ENCODE peak calls at places on chromosomes 7 and 10, in six cellular contexts. E is transverse colon, Y is esophagus squamous epithelium, K is ovary, D is IMR-90, T is breast epithelium. Z is an unnamed sample.

GRCh38 chr10:14879801-14880193 is 1.1 kb downstream of the SUV39H2 start:
- DNase-seq in E (no peak), Y (no peak), K (no peak), D (no peak), T (no peak), Z (no peak)

GRCh38 chr7:32062150-32062549 is 8.1 kb downstream of the PDE1C start:
- DNase-seq in E (peak), Y (no peak), K (peak), D (peak), T (no peak), Z (peak)

GRCh38 chr7:107902381-107902780 is 11.4 kb downstream of the DLD start:
- DNase-seq in E (no peak), Y (no peak), K (no peak), D (no peak), T (no peak), Z (no peak)

GRCh38 chr7:93719546-93719945 is 145.0 kb upstream of the CALCR start:
- DNase-seq in E (no peak), Y (no peak), K (no peak), D (peak), T (no peak), Z (no peak)

GRCh38 chr7:155586843-155587440 is 40.6 kb upstream of the CNPY1 start:
- DNase-seq in E (no peak), Y (no peak), K (no peak), D (no peak), T (no peak), Z (no peak)

GRCh38 chr7:135185471-135186260 is 15.2 kb upstream of the CYREN start:
- DNase-seq in E (no peak), Y (no peak), K (no peak), D (no peak), T (no peak), Z (no peak)

GRCh38 chr7:5394264-5395105 is 29.1 kb downstream of the TNRC18 start:
- DNase-seq in E (no peak), Y (no peak), K (no peak), D (no peak), T (no peak), Z (no peak)

GRCh38 chr7:2066251-2066919 is 166.4 kb downstream of the MAD1L1 start:
- DNase-seq in E (no peak), Y (no peak), K (no peak), D (no peak), T (no peak), Z (no peak)

GRCh38 chr7:31882187-31882586 is 188.0 kb downstream of the PDE1C start:
- DNase-seq in E (no peak), Y (no peak), K (no peak), D (no peak), T (no peak), Z (no peak)

GRCh38 chr7:105210721-105211205 is 178.0 kb downstream of the SRPK2 start:
- DNase-seq in E (no peak), Y (no peak), K (peak), D (no peak), T (no peak), Z (peak)

GRCh38 chr10:51700228-51700835 is 937 bp upstream of the CSTF2T start:
- DNase-seq in E (peak), Y (no peak), K (peak), D (no peak), T (no peak), Z (no peak)

GRCh38 chr10:100020161-100020882 is 10.6 kb upstream of the DNMBP start:
- DNase-seq in E (no peak), Y (no peak), K (no peak), D (no peak), T (no peak), Z (no peak)

GRCh38 chr10:79274279-79275104 is 72.8 kb upstream of the PPIF start:
- DNase-seq in E (peak), Y (no peak), K (no peak), D (no peak), T (no peak), Z (peak)

GRCh38 chr7:146961617-146962016 is 845.0 kb downstream of the CNTNAP2 start:
- DNase-seq in E (no peak), Y (no peak), K (no peak), D (no peak), T (no peak), Z (no peak)

GRCh38 chr10:13276749-13277394 is 23.0 kb downstream of the PHYH start:
- DNase-seq in E (no peak), Y (no peak), K (no peak), D (peak), T (no peak), Z (no peak)

GRCh38 chr10:108673756-108674155 is 1249.6 kb downstream of the XPNPEP1 start:
- DNase-seq in E (no peak), Y (no peak), K (no peak), D (no peak), T (no peak), Z (no peak)

GRCh38 chr7:139109188-139109982 is at the start of gene ZC3HAV1:
- DNase-seq in E (peak), Y (peak), K (peak), D (peak), T (peak), Z (peak)

GRCh38 chr7:111357691-111358090 is 204.6 kb downstream of the IMMP2L start:
- DNase-seq in E (no peak), Y (no peak), K (no peak), D (peak), T (no peak), Z (no peak)

GRCh38 chr7:81361769-81362168 is 408.1 kb downstream of the HGF start:
- DNase-seq in E (no peak), Y (no peak), K (no peak), D (no peak), T (no peak), Z (no peak)

GRCh38 chr10:75870039-75870645 is 438.7 kb downstream of the LRMDA start:
- DNase-seq in E (no peak), Y (no peak), K (no peak), D (no peak), T (no peak), Z (no peak)

GRCh38 chr7:16189026-16189715 is 232.2 kb downstream of the CRPPA start:
- DNase-seq in E (no peak), Y (no peak), K (no peak), D (peak), T (no peak), Z (no peak)

GRCh38 chr10:84537447-84537931 is 209.1 kb downstream of the CCSER2 start:
- DNase-seq in E (peak), Y (no peak), K (peak), D (peak), T (no peak), Z (peak)

GRCh38 chr7:117218700-117219099 is 104.2 kb downstream of the WNT2 start:
- DNase-seq in E (no peak), Y (no peak), K (no peak), D (no peak), T (no peak), Z (no peak)

GRCh38 chr10:11379771-11380170 is 231.7 kb downstream of the USP6NL start:
- DNase-seq in E (no peak), Y (no peak), K (no peak), D (no peak), T (no peak), Z (no peak)
- TF ChIP-seq POLR2A in E (no peak), Y (no peak), K (no peak), D (no peak), T (no peak), Z (no peak)

DNA sequence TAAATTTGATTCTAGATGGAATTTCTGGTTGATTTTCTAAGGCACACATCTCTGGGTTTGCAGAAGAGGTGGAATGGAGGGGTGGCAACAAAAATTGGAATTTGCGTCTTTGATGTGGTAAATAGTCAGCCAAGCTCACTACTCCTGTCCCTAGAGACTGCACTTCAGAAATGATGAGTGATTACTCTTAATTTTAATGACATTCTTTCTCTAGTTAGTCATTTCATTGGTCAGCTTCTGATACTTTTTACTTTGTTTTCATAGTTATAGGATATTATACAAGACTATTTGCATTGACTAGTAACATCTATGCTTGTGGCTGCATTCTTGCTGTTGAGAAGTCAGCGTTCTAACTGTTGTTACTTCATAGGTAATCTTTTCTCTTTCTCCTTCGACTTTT is 658.3 kb downstream of the SUGCT start:
- DNase-seq in E (no peak), Y (no peak), K (no peak), D (peak), T (no peak), Z (no peak)
- TF ChIP-seq POLR2A in E (no peak), Y (no peak), K (no peak), D (no peak), T (no peak), Z (no peak)

GRCh38 chr10:96700477-96701099 is 19.7 kb downstream of the PIK3AP1 start:
- DNase-seq in E (peak), Y (peak), K (no peak), D (no peak), T (no peak), Z (no peak)
- TF ChIP-seq POLR2A in E (no peak), Y (no peak), K (no peak), D (no peak), T (no peak), Z (no peak)

GRCh38 chr7:101814081-101814995 is 3.1 kb upstream of the CUX1 start:
- DNase-seq in E (peak), Y (no peak), K (peak), D (peak), T (no peak), Z (peak)
- TF ChIP-seq POLR2A in E (no peak), Y (no peak), K (no peak), D (no peak), T (no peak), Z (peak)